ENCODE peak calls at places on chromosome 17, in seven cellular contexts. One of them, this sample, is unnamed.

GRCh38 chr17:66287911-66288310 is 14.5 kb upstream of the PRKCA start:
- DNase-seq in islet precursor cell: peak
- DNase-seq in stimulated activated naive CD4-positive, alpha-beta T cell: no peak
- DNase-seq in activated CD8-positive, alpha-beta T cell treated with anti-CD3 and anti-CD28 coated beads for 36 hours: no peak
- DNase-seq in endothelial cell: no peak
- DNase-seq in RPMI7951: no peak
- DNase-seq in NCI-H2081: no peak
- DNase-seq in this sample: no peak

GRCh38 chr17:45270828-45271418 is 9.0 kb upstream of the SPATA32 start:
- DNase-seq in islet precursor cell: peak
- DNase-seq in stimulated activated naive CD4-positive, alpha-beta T cell: peak
- DNase-seq in activated CD8-positive, alpha-beta T cell treated with anti-CD3 and anti-CD28 coated beads for 36 hours: peak
- DNase-seq in endothelial cell: peak
- DNase-seq in RPMI7951: no peak
- DNase-seq in NCI-H2081: peak
- DNase-seq in this sample: no peak

GRCh38 chr17:17030515-17031211 is 11.6 kb upstream of the MPRIP start:
- DNase-seq in islet precursor cell: peak
- DNase-seq in stimulated activated naive CD4-positive, alpha-beta T cell: no peak
- DNase-seq in activated CD8-positive, alpha-beta T cell treated with anti-CD3 and anti-CD28 coated beads for 36 hours: no peak
- DNase-seq in endothelial cell: no peak
- DNase-seq in RPMI7951: peak
- DNase-seq in NCI-H2081: no peak
- DNase-seq in this sample: peak

GRCh38 chr17:72465191-72466024 is 344.6 kb downstream of the SOX9 start:
- DNase-seq in islet precursor cell: peak
- DNase-seq in stimulated activated naive CD4-positive, alpha-beta T cell: no peak
- DNase-seq in activated CD8-positive, alpha-beta T cell treated with anti-CD3 and anti-CD28 coated beads for 36 hours: no peak
- DNase-seq in endothelial cell: no peak
- DNase-seq in RPMI7951: peak
- DNase-seq in NCI-H2081: peak
- DNase-seq in this sample: no peak

GRCh38 chr17:78168906-78169793 is 769 bp downstream of the SYNGR2 start:
- DNase-seq in islet precursor cell: peak
- DNase-seq in stimulated activated naive CD4-positive, alpha-beta T cell: no peak
- DNase-seq in activated CD8-positive, alpha-beta T cell treated with anti-CD3 and anti-CD28 coated beads for 36 hours: peak
- DNase-seq in endothelial cell: peak
- DNase-seq in RPMI7951: peak
- DNase-seq in NCI-H2081: peak
- DNase-seq in this sample: no peak

GRCh38 chr17:14873540-14873939 is 391.6 kb downstream of the PMP22 start:
- DNase-seq in islet precursor cell: no peak
- DNase-seq in stimulated activated naive CD4-positive, alpha-beta T cell: no peak
- DNase-seq in activated CD8-positive, alpha-beta T cell treated with anti-CD3 and anti-CD28 coated beads for 36 hours: no peak
- DNase-seq in endothelial cell: no peak
- DNase-seq in RPMI7951: no peak
- DNase-seq in NCI-H2081: no peak
- DNase-seq in this sample: no peak

GRCh38 chr17:69761767-69762321 is 313.2 kb upstream of the KCNJ16 start:
- DNase-seq in islet precursor cell: no peak
- DNase-seq in stimulated activated naive CD4-positive, alpha-beta T cell: no peak
- DNase-seq in activated CD8-positive, alpha-beta T cell treated with anti-CD3 and anti-CD28 coated beads for 36 hours: no peak
- DNase-seq in endothelial cell: no peak
- DNase-seq in RPMI7951: peak
- DNase-seq in NCI-H2081: no peak
- DNase-seq in this sample: no peak

GRCh38 chr17:8122391-8122922 is 1.4 kb downstream of the HES7 start:
- DNase-seq in islet precursor cell: no peak
- DNase-seq in stimulated activated naive CD4-positive, alpha-beta T cell: no peak
- DNase-seq in activated CD8-positive, alpha-beta T cell treated with anti-CD3 and anti-CD28 coated beads for 36 hours: peak
- DNase-seq in endothelial cell: no peak
- DNase-seq in RPMI7951: peak
- DNase-seq in NCI-H2081: no peak
- DNase-seq in this sample: no peak

GRCh38 chr17:71842991-71843390 is 277.8 kb upstream of the SOX9 start:
- DNase-seq in islet precursor cell: no peak
- DNase-seq in stimulated activated naive CD4-positive, alpha-beta T cell: no peak
- DNase-seq in activated CD8-positive, alpha-beta T cell treated with anti-CD3 and anti-CD28 coated beads for 36 hours: no peak
- DNase-seq in endothelial cell: no peak
- DNase-seq in RPMI7951: no peak
- DNase-seq in NCI-H2081: no peak
- DNase-seq in this sample: no peak

GRCh38 chr17:54172654-54173316 is 350.1 kb downstream of the KIF2B start:
- DNase-seq in islet precursor cell: no peak
- DNase-seq in stimulated activated naive CD4-positive, alpha-beta T cell: no peak
- DNase-seq in activated CD8-positive, alpha-beta T cell treated with anti-CD3 and anti-CD28 coated beads for 36 hours: peak
- DNase-seq in endothelial cell: peak
- DNase-seq in RPMI7951: peak
- DNase-seq in NCI-H2081: no peak
- DNase-seq in this sample: no peak

GRCh38 chr17:61862975-61863800 is at the start of gene BRIP1:
- DNase-seq in islet precursor cell: peak
- DNase-seq in stimulated activated naive CD4-positive, alpha-beta T cell: peak
- DNase-seq in activated CD8-positive, alpha-beta T cell treated with anti-CD3 and anti-CD28 coated beads for 36 hours: peak
- DNase-seq in endothelial cell: peak
- DNase-seq in RPMI7951: peak
- DNase-seq in NCI-H2081: peak
- DNase-seq in this sample: peak